ENCODE peak calls at places on chromosomes 16 and 17, in ten cellular contexts. One of them, this sample, is unnamed.

GRCh38 chr16:81830845-81831600 is 51.9 kb downstream of the PLCG2 start:
- DNase-seq in PC-9: no peak
- DNase-seq in A549: no peak
- DNase-seq in HCT116: no peak
- DNase-seq in IMR-90: no peak
- DNase-seq in CD4-positive, CD25-positive, alpha-beta regulatory T cell: no peak
- DNase-seq in heart left ventricle: no peak
- DNase-seq in CD8-positive, alpha-beta memory T cell: no peak
- DNase-seq in A673: no peak
- DNase-seq in K562: no peak
- DNase-seq in this sample: no peak

GRCh38 chr17:66633322-66633965 is 201.5 kb upstream of the CACNG5 start:
- DNase-seq in K562: no peak
- DNase-seq in HCT116: no peak
- DNase-seq in A549: no peak
- DNase-seq in IMR-90: peak; percentile 47
- DNase-seq in A673: no peak
- DNase-seq in CD4-positive, CD25-positive, alpha-beta regulatory T cell: no peak
- DNase-seq in PC-9: no peak
- DNase-seq in heart left ventricle: no peak
- DNase-seq in CD8-positive, alpha-beta memory T cell: peak; percentile 20
- DNase-seq in this sample: no peak

GRCh38 chr16:12171706-12172105 is 195.2 kb downstream of the SNX29 start:
- DNase-seq in CD8-positive, alpha-beta memory T cell: no peak
- DNase-seq in A549: no peak
- DNase-seq in heart left ventricle: no peak
- DNase-seq in PC-9: no peak
- DNase-seq in CD4-positive, CD25-positive, alpha-beta regulatory T cell: no peak
- DNase-seq in HCT116: no peak
- DNase-seq in A673: no peak
- DNase-seq in IMR-90: no peak
- DNase-seq in K562: no peak
- DNase-seq in this sample: no peak

GRCh38 chr17:67433248-67433924 is 56.3 kb downstream of the PITPNC1 start:
- DNase-seq in CD4-positive, CD25-positive, alpha-beta regulatory T cell: no peak
- DNase-seq in CD8-positive, alpha-beta memory T cell: no peak
- DNase-seq in IMR-90: no peak
- DNase-seq in K562: no peak
- DNase-seq in HCT116: no peak
- DNase-seq in PC-9: no peak
- DNase-seq in A673: no peak
- DNase-seq in A549: no peak
- DNase-seq in heart left ventricle: no peak
- DNase-seq in this sample: no peak

GRCh38 chr17:80254396-80255241 is 6.0 kb upstream of the RNF213 start:
- DNase-seq in PC-9: peak; percentile 96
- DNase-seq in A549: peak; percentile 97
- DNase-seq in IMR-90: peak; percentile 91
- DNase-seq in CD4-positive, CD25-positive, alpha-beta regulatory T cell: peak; percentile 57
- DNase-seq in CD8-positive, alpha-beta memory T cell: no peak
- DNase-seq in K562: peak; percentile 72
- DNase-seq in heart left ventricle: no peak
- DNase-seq in A673: peak; percentile 54
- DNase-seq in HCT116: peak; percentile 82
- DNase-seq in this sample: peak; percentile 73

GRCh38 chr16:80743273-80743672 is 61.1 kb downstream of the CDYL2 start:
- DNase-seq in CD4-positive, CD25-positive, alpha-beta regulatory T cell: no peak
- DNase-seq in HCT116: no peak
- DNase-seq in CD8-positive, alpha-beta memory T cell: no peak
- DNase-seq in A673: no peak
- DNase-seq in heart left ventricle: no peak
- DNase-seq in K562: no peak
- DNase-seq in PC-9: no peak
- DNase-seq in A549: no peak
- DNase-seq in IMR-90: no peak
- DNase-seq in this sample: no peak

GRCh38 chr16:84387021-84387420 is 18.7 kb downstream of the ATP2C2 start:
- DNase-seq in heart left ventricle: no peak
- DNase-seq in K562: no peak
- DNase-seq in A673: no peak
- DNase-seq in CD8-positive, alpha-beta memory T cell: no peak
- DNase-seq in HCT116: no peak
- DNase-seq in PC-9: no peak
- DNase-seq in IMR-90: no peak
- DNase-seq in CD4-positive, CD25-positive, alpha-beta regulatory T cell: no peak
- DNase-seq in A549: no peak
- DNase-seq in this sample: no peak

GRCh38 chr17:8151641-8152111 is 528 bp downstream of the PER1 start:
- DNase-seq in A673: peak; percentile 59
- DNase-seq in HCT116: no peak
- DNase-seq in A549: no peak
- DNase-seq in K562: no peak
- DNase-seq in IMR-90: peak; percentile 67
- DNase-seq in CD8-positive, alpha-beta memory T cell: peak; percentile 69
- DNase-seq in heart left ventricle: peak; percentile 90
- DNase-seq in CD4-positive, CD25-positive, alpha-beta regulatory T cell: no peak
- DNase-seq in PC-9: no peak
- DNase-seq in this sample: no peak

GRCh38 chr16:87956771-87957279 is 5.6 kb downstream of the BANP start:
- DNase-seq in CD8-positive, alpha-beta memory T cell: no peak
- DNase-seq in IMR-90: peak; percentile 85
- DNase-seq in HCT116: no peak
- DNase-seq in A549: peak; percentile 32
- DNase-seq in A673: peak; percentile 82
- DNase-seq in PC-9: peak; percentile 34
- DNase-seq in K562: peak; percentile 39
- DNase-seq in CD4-positive, CD25-positive, alpha-beta regulatory T cell: no peak
- DNase-seq in heart left ventricle: no peak
- DNase-seq in this sample: no peak

GRCh38 chr16:22161999-22162657 is at the start of gene SDR42E2:
- DNase-seq in IMR-90: no peak
- DNase-seq in CD8-positive, alpha-beta memory T cell: peak; percentile 52
- DNase-seq in CD4-positive, CD25-positive, alpha-beta regulatory T cell: peak; percentile 35
- DNase-seq in A549: peak; percentile 38
- DNase-seq in HCT116: no peak
- DNase-seq in A673: no peak
- DNase-seq in heart left ventricle: no peak
- DNase-seq in PC-9: no peak
- DNase-seq in K562: peak; percentile 90
- DNase-seq in this sample: peak; percentile 42

GRCh38 chr17:39722965-39723848 is 7.1 kb downstream of the MIEN1 start:
- DNase-seq in heart left ventricle: no peak
- DNase-seq in HCT116: no peak
- DNase-seq in K562: peak; percentile 96
- DNase-seq in CD8-positive, alpha-beta memory T cell: no peak
- DNase-seq in PC-9: no peak
- DNase-seq in CD4-positive, CD25-positive, alpha-beta regulatory T cell: no peak
- DNase-seq in IMR-90: no peak
- DNase-seq in A549: peak; percentile 41
- DNase-seq in A673: no peak
- DNase-seq in this sample: peak; percentile 47

DNA sequence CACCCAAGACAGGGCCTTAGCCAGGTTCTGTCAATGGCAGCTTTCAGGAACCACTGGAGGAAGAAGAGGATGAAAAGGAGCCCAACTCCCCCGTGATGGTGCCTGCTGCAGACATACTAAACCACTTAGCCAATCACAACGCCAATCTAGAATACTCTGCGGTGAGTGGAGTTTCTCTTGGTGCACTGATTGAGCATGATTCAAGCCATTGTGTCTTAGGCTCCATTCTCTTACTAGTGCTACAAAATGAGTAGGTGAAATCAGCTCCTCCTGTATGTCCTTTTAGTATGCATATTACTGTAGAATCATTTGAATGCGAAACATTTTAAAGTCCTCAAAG is 1.4 kb downstream of the SETD6 start:
- DNase-seq in PC-9: no peak
- DNase-seq in heart left ventricle: no peak
- DNase-seq in A549: no peak
- DNase-seq in CD4-positive, CD25-positive, alpha-beta regulatory T cell: no peak
- DNase-seq in IMR-90: no peak
- DNase-seq in CD8-positive, alpha-beta memory T cell: no peak
- DNase-seq in HCT116: no peak
- DNase-seq in A673: no peak
- DNase-seq in K562: no peak
- DNase-seq in this sample: no peak
- H3K4me3 ChIP-seq in PC-9: peak overlapping the region; percentile 99
- H3K4me3 ChIP-seq in heart left ventricle: no peak overlapping the region
- H3K4me3 ChIP-seq in A549: no peak overlapping the region
- H3K4me3 ChIP-seq in CD4-positive, CD25-positive, alpha-beta regulatory T cell: no peak overlapping the region
- H3K4me3 ChIP-seq in IMR-90: no peak overlapping the region
- H3K4me3 ChIP-seq in CD8-positive, alpha-beta memory T cell: peak overlapping the region; percentile 47
- H3K4me3 ChIP-seq in HCT116: peak overlapping the region; percentile 85
- H3K4me3 ChIP-seq in A673: peak overlapping the region; percentile 80
- H3K4me3 ChIP-seq in K562: peak overlapping the region; percentile 88
- H3K4me3 ChIP-seq in this sample: peak overlapping the region; percentile 88

DNA sequence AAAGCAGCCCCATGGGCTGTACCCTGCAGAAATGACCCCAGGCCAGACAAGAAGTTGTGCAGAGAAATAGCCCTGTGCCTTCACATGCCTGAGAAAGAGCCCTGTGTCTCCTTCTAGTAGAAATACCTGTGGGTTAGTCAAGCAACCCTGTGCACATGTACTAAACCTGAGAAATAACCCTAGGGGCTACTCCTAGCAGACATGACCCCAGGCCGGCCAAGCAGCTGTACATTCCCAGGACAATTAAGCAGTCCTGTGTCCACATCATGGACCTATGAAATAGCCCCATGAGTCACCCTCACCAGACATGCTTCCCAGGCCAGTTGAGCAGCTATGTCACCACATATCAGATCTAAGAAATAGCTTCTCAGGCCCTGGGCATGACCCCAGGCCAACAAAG is 519.7 kb upstream of the CA10 start:
- DNase-seq in CD8-positive, alpha-beta memory T cell: no peak
- DNase-seq in A673: no peak
- DNase-seq in CD4-positive, CD25-positive, alpha-beta regulatory T cell: no peak
- DNase-seq in IMR-90: no peak
- DNase-seq in A549: no peak
- DNase-seq in K562: no peak
- DNase-seq in heart left ventricle: no peak
- DNase-seq in HCT116: no peak
- DNase-seq in PC-9: peak; percentile 94
- DNase-seq in this sample: peak; percentile 69
- H3K9me3 ChIP-seq in CD8-positive, alpha-beta memory T cell: no peaks in the 10 kb centered on the region
- H3K9me3 ChIP-seq in A673: peaks cover 19% of the 10 kb centered on the region
- H3K9me3 ChIP-seq in CD4-positive, CD25-positive, alpha-beta regulatory T cell: no peaks in the 10 kb centered on the region
- H3K9me3 ChIP-seq in IMR-90: peaks cover 19% of the 10 kb centered on the region
- H3K9me3 ChIP-seq in A549: peaks cover 4% of the 10 kb centered on the region
- H3K9me3 ChIP-seq in K562: no peaks in the 10 kb centered on the region
- H3K9me3 ChIP-seq in heart left ventricle: peaks cover 7% of the 10 kb centered on the region
- H3K9me3 ChIP-seq in HCT116: peaks cover 58% of the 10 kb centered on the region
- H3K9me3 ChIP-seq in PC-9: peaks cover 8% of the 10 kb centered on the region
- H3K9me3 ChIP-seq in this sample: peaks cover 11% of the 10 kb centered on the region

DNA sequence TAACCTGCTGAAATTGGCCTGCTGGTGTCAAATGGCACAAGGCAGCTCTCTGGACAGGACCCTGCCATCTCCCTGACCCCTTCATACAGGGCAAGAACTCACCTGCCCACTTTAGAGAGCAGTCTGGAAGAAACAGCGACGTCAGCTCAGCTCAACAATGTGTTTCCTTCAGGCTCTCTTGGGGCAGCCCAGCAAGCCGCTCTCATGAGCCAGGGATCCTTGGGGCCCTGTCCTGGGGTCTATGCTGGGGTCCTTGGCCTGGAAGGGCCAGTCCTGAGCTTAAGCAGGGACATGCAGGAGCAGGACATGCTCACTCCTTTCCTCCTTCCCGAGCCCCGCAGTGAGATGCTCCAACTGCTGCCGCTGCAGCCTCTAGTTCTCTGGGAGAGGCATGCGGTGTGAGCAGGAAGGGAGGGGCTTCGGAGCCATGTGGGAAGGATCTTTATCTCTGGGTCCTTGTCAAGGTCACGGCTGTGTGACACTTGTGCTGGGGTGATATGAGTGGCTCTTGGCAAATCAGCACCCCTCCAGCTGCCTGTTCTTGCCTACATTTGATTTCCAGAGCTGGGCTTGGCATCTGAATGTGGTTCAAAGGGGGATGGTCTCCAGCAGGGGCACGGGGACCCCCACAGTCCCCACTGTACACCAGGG is 3.4 kb downstream of the C1QTNF1 start:
- DNase-seq in CD8-positive, alpha-beta memory T cell: no peak
- DNase-seq in CD4-positive, CD25-positive, alpha-beta regulatory T cell: no peak
- DNase-seq in K562: peak; percentile 43
- DNase-seq in PC-9: no peak
- DNase-seq in HCT116: no peak
- DNase-seq in A673: no peak
- DNase-seq in heart left ventricle: no peak
- DNase-seq in IMR-90: no peak
- DNase-seq in A549: no peak
- DNase-seq in this sample: peak; percentile 71
- H3K4me1 ChIP-seq in CD8-positive, alpha-beta memory T cell: peaks cover 4% of the 10 kb centered on the region
- H3K4me1 ChIP-seq in CD4-positive, CD25-positive, alpha-beta regulatory T cell: peaks cover 12% of the 10 kb centered on the region
- H3K4me1 ChIP-seq in K562: peaks cover 9% of the 10 kb centered on the region
- H3K4me1 ChIP-seq in PC-9: peaks cover 37% of the 10 kb centered on the region
- H3K4me1 ChIP-seq in HCT116: peaks cover 59% of the 10 kb centered on the region
- H3K4me1 ChIP-seq in A673: peaks cover 38% of the 10 kb centered on the region
- H3K4me1 ChIP-seq in heart left ventricle: peaks cover 64% of the 10 kb centered on the region
- H3K4me1 ChIP-seq in IMR-90: peaks cover 27% of the 10 kb centered on the region
- H3K4me1 ChIP-seq in A549: peaks cover 51% of the 10 kb centered on the region
- H3K4me1 ChIP-seq in this sample: peaks cover 44% of the 10 kb centered on the region

GRCh38 chr17:34581446-34582184 is 2.2 kb downstream of the TMEM132E start:
- DNase-seq in K562: no peak
- DNase-seq in CD8-positive, alpha-beta memory T cell: no peak
- DNase-seq in PC-9: no peak
- DNase-seq in heart left ventricle: no peak
- DNase-seq in A673: no peak
- DNase-seq in A549: no peak
- DNase-seq in CD4-positive, CD25-positive, alpha-beta regulatory T cell: no peak
- DNase-seq in HCT116: no peak
- DNase-seq in IMR-90: no peak
- DNase-seq in this sample: no peak
- H3K4me3 ChIP-seq in K562: no peak overlapping the region
- H3K4me3 ChIP-seq in CD8-positive, alpha-beta memory T cell: no peak overlapping the region
- H3K4me3 ChIP-seq in PC-9: no peak overlapping the region
- H3K4me3 ChIP-seq in heart left ventricle: peak overlapping the region; percentile 5
- H3K4me3 ChIP-seq in A673: peak overlapping the region; percentile 19
- H3K4me3 ChIP-seq in A549: peak overlapping the region; percentile 48
- H3K4me3 ChIP-seq in CD4-positive, CD25-positive, alpha-beta regulatory T cell: no peak overlapping the region
- H3K4me3 ChIP-seq in HCT116: no peak overlapping the region
- H3K4me3 ChIP-seq in IMR-90: no peak overlapping the region
- H3K4me3 ChIP-seq in this sample: no peak overlapping the region

GRCh38 chr17:83192161-83192788 is 112.9 kb downstream of the METRNL start:
- DNase-seq in CD4-positive, CD25-positive, alpha-beta regulatory T cell: no peak
- DNase-seq in K562: no peak
- DNase-seq in HCT116: no peak
- DNase-seq in A549: no peak
- DNase-seq in CD8-positive, alpha-beta memory T cell: no peak
- DNase-seq in IMR-90: peak; percentile 50
- DNase-seq in A673: no peak
- DNase-seq in heart left ventricle: peak; percentile 16
- DNase-seq in PC-9: no peak
- DNase-seq in this sample: peak; percentile 16
- H3K9me3 ChIP-seq in CD4-positive, CD25-positive, alpha-beta regulatory T cell: no peaks in the 10 kb centered on the region
- H3K9me3 ChIP-seq in K562: no peaks in the 10 kb centered on the region
- H3K9me3 ChIP-seq in HCT116: peaks cover 5% of the 10 kb centered on the region
- H3K9me3 ChIP-seq in A549: peaks cover 3% of the 10 kb centered on the region
- H3K9me3 ChIP-seq in CD8-positive, alpha-beta memory T cell: no peaks in the 10 kb centered on the region
- H3K9me3 ChIP-seq in IMR-90: peaks cover 14% of the 10 kb centered on the region
- H3K9me3 ChIP-seq in A673: no peaks in the 10 kb centered on the region
- H3K9me3 ChIP-seq in heart left ventricle: peaks cover 5% of the 10 kb centered on the region
- H3K9me3 ChIP-seq in PC-9: no peaks in the 10 kb centered on the region
- H3K9me3 ChIP-seq in this sample: peaks cover 18% of the 10 kb centered on the region